ENCODE peak calls at places on chromosome 3, in four cellular contexts. One of them, this sample, is unnamed.
A peak's percentile ranks its signal among the peaks of the same experiment; 100 is the strongest.

GRCh38 chr3:185402561-185402960 is 39.6 kb downstream of the MAP3K13 start:
- DNase-seq in H1: no peak
- DNase-seq in NT2/D1: no peak
- DNase-seq in HepG2: no peak
- DNase-seq in this sample: no peak

GRCh38 chr3:126464093-126464492 is 11.6 kb downstream of the ZXDC start:
- DNase-seq in H1: no peak
- DNase-seq in NT2/D1: no peak
- DNase-seq in HepG2: no peak
- DNase-seq in this sample: no peak

GRCh38 chr3:168081856-168082255 is 13.9 kb downstream of the GOLIM4 start:
- DNase-seq in H1: no peak
- DNase-seq in NT2/D1: no peak
- DNase-seq in HepG2: no peak
- DNase-seq in this sample: no peak

GRCh38 chr3:160427832-160428424 is 21.7 kb downstream of the TRIM59 start:
- DNase-seq in H1: no peak
- DNase-seq in NT2/D1: no peak
- DNase-seq in HepG2: no peak
- DNase-seq in this sample: no peak

GRCh38 chr3:95971573-95971972 is 842.8 kb upstream of the EPHA6 start:
- DNase-seq in H1: no peak
- DNase-seq in NT2/D1: no peak
- DNase-seq in HepG2: no peak
- DNase-seq in this sample: no peak

GRCh38 chr3:25856902-25857518 is 67.1 kb downstream of the OXSM start:
- DNase-seq in H1: no peak
- DNase-seq in NT2/D1: no peak
- DNase-seq in HepG2: peak; percentile 23
- DNase-seq in this sample: no peak

GRCh38 chr3:98733778-98734281 is 29.3 kb upstream of the ST3GAL6 start:
- DNase-seq in H1: no peak
- DNase-seq in NT2/D1: no peak
- DNase-seq in HepG2: peak; percentile 71
- DNase-seq in this sample: peak; percentile 33

GRCh38 chr3:93855406-93855805 is 118.3 kb downstream of the PROS1 start:
- DNase-seq in H1: no peak
- DNase-seq in NT2/D1: no peak
- DNase-seq in HepG2: no peak
- DNase-seq in this sample: no peak

GRCh38 chr3:197674741-197675567 is 61.8 kb downstream of the RUBCN start:
- DNase-seq in H1: no peak
- DNase-seq in NT2/D1: no peak
- DNase-seq in HepG2: no peak
- DNase-seq in this sample: no peak

GRCh38 chr3:64229903-64230302 is 4.6 kb upstream of the PRICKLE2 start:
- DNase-seq in H1: no peak
- DNase-seq in NT2/D1: no peak
- DNase-seq in HepG2: no peak
- DNase-seq in this sample: no peak

GRCh38 chr3:146796078-146796477 is 190.9 kb upstream of the PLSCR5 start:
- DNase-seq in H1: no peak
- DNase-seq in NT2/D1: no peak
- DNase-seq in HepG2: no peak
- DNase-seq in this sample: no peak

GRCh38 chr3:50192689-50193141 is 1.3 kb downstream of the GNAT1 start:
- DNase-seq in H1: peak; percentile 77
- DNase-seq in NT2/D1: peak; percentile 75
- DNase-seq in HepG2: peak; percentile 54
- DNase-seq in this sample: peak; percentile 16

GRCh38 chr3:182740710-182741109 is 52.6 kb upstream of the ATP11B start:
- DNase-seq in H1: no peak
- DNase-seq in NT2/D1: no peak
- DNase-seq in HepG2: no peak
- DNase-seq in this sample: no peak

GRCh38 chr3:159859424-159859823 is 129.2 kb upstream of the IL12A start:
- DNase-seq in H1: no peak
- DNase-seq in NT2/D1: no peak
- DNase-seq in HepG2: no peak
- DNase-seq in this sample: no peak

GRCh38 chr3:180295811-180296210 is 259.1 kb upstream of the PEX5L start:
- DNase-seq in H1: no peak
- DNase-seq in NT2/D1: no peak
- DNase-seq in HepG2: no peak
- DNase-seq in this sample: no peak

GRCh38 chr3:80018375-80018774 is 250.6 kb upstream of the ROBO1 start:
- DNase-seq in H1: no peak
- DNase-seq in NT2/D1: no peak
- DNase-seq in HepG2: no peak
- DNase-seq in this sample: no peak

GRCh38 chr3:123421353-123422174 is 27.3 kb downstream of the ADCY5 start:
- DNase-seq in H1: no peak
- DNase-seq in NT2/D1: no peak
- DNase-seq in HepG2: no peak
- DNase-seq in this sample: no peak

GRCh38 chr3:189508784-189509489 is 122.3 kb upstream of the TP63 start:
- DNase-seq in H1: no peak
- DNase-seq in NT2/D1: no peak
- DNase-seq in HepG2: no peak
- DNase-seq in this sample: no peak

GRCh38 chr3:176075046-176075445 is 1122.2 kb downstream of the TBL1XR1 start:
- DNase-seq in H1: no peak
- DNase-seq in NT2/D1: no peak
- DNase-seq in HepG2: no peak
- DNase-seq in this sample: no peak

GRCh38 chr3:67656614-67657013 is 2.2 kb upstream of the SUCLG2 start:
- DNase-seq in H1: no peak
- DNase-seq in NT2/D1: no peak
- DNase-seq in HepG2: no peak
- DNase-seq in this sample: no peak

GRCh38 chr3:9021610-9022009 is 58.3 kb upstream of the RAD18 start:
- DNase-seq in H1: no peak
- DNase-seq in NT2/D1: no peak
- DNase-seq in HepG2: no peak
- DNase-seq in this sample: no peak

GRCh38 chr3:52119056-52119455 is 35.2 kb downstream of the POC1A start:
- DNase-seq in H1: no peak
- DNase-seq in NT2/D1: no peak
- DNase-seq in HepG2: no peak
- DNase-seq in this sample: no peak

GRCh38 chr3:135622657-135623056 is 342.9 kb upstream of the PPP2R3A start:
- DNase-seq in H1: no peak
- DNase-seq in NT2/D1: no peak
- DNase-seq in HepG2: no peak
- DNase-seq in this sample: no peak

GRCh38 chr3:45881031-45882022 is 5.0 kb upstream of the CCR9 start:
- DNase-seq in H1: no peak
- DNase-seq in NT2/D1: no peak
- DNase-seq in HepG2: no peak
- DNase-seq in this sample: no peak

GRCh38 chr3:179037361-179037760 is 34.2 kb downstream of the ZMAT3 start:
- DNase-seq in H1: no peak
- DNase-seq in NT2/D1: no peak
- DNase-seq in HepG2: no peak
- DNase-seq in this sample: no peak

GRCh38 chr3:50364573-50365079 is 5.3 kb upstream of the TMEM115 start:
- DNase-seq in H1: no peak
- DNase-seq in NT2/D1: no peak
- DNase-seq in HepG2: no peak
- DNase-seq in this sample: no peak

GRCh38 chr3:174614046-174614445 is 245.1 kb upstream of the NAALADL2 start:
- DNase-seq in H1: no peak
- DNase-seq in NT2/D1: no peak
- DNase-seq in HepG2: no peak
- DNase-seq in this sample: no peak

GRCh38 chr3:122940628-122941086 is 86.9 kb downstream of the SEMA5B start:
- DNase-seq in H1: no peak
- DNase-seq in NT2/D1: no peak
- DNase-seq in HepG2: no peak
- DNase-seq in this sample: no peak

GRCh38 chr3:82416828-82417227 is 655.4 kb upstream of the GBE1 start:
- DNase-seq in H1: no peak
- DNase-seq in NT2/D1: no peak
- DNase-seq in HepG2: no peak
- DNase-seq in this sample: peak; percentile 4

GRCh38 chr3:72976182-72976825 is 20.3 kb upstream of the PPP4R2 start:
- DNase-seq in H1: no peak
- DNase-seq in NT2/D1: no peak
- DNase-seq in HepG2: no peak
- DNase-seq in this sample: no peak
- H3K9me3 ChIP-seq in H1: no peaks in the 10 kb centered on the region
- H3K9me3 ChIP-seq in NT2/D1: no peaks in the 10 kb centered on the region
- H3K9me3 ChIP-seq in HepG2: no peaks in the 10 kb centered on the region
- H3K9me3 ChIP-seq in this sample: no peaks in the 10 kb centered on the region

GRCh38 chr3:186476541-186476940 is 67.6 kb downstream of the CRYGS start:
- DNase-seq in H1: no peak
- DNase-seq in NT2/D1: no peak
- DNase-seq in HepG2: no peak
- DNase-seq in this sample: no peak

GRCh38 chr3:186477876-186478275 is 66.3 kb downstream of the CRYGS start:
- DNase-seq in H1: no peak
- DNase-seq in NT2/D1: no peak
- DNase-seq in HepG2: no peak
- DNase-seq in this sample: no peak

GRCh38 chr3:186476044-186476468 is 68.1 kb downstream of the CRYGS start:
- DNase-seq in H1: no peak
- DNase-seq in NT2/D1: no peak
- DNase-seq in HepG2: no peak
- DNase-seq in this sample: no peak

GRCh38 chr3:186473166-186473565 is 71.0 kb downstream of the CRYGS start:
- DNase-seq in H1: no peak
- DNase-seq in NT2/D1: no peak
- DNase-seq in HepG2: no peak
- DNase-seq in this sample: no peak

DNA sequence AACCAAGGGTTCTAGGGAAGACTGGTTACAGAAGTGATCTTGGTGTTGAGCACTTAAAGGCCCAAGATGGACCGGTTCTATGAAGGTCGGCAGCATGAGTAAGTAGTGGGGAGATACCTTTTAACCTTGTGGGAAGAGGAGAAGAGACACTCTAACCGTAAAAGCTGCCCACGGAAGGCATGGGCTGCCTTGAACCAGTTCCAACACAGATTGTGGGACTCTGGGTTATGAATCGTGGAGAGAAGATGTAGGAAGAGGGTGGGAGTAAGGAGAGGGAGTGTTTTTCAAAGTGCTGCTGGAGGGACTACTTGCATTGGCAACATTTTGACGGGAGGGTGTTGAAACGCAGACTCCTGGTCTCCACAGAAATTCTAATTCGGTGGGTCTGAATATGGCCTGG is 67.1 kb downstream of the CRYGS start:
- DNase-seq in H1: no peak
- DNase-seq in NT2/D1: no peak
- DNase-seq in HepG2: no peak
- DNase-seq in this sample: no peak
- TF ChIP-seq SUZ12 in H1: no peak
- TF ChIP-seq SUZ12 in NT2/D1: no peak
- TF ChIP-seq SUZ12 in HepG2: no peak
- TF ChIP-seq SUZ12 in this sample: no peak

GRCh38 chr3:72421786-72422185 is 426.5 kb downstream of the SHQ1 start:
- DNase-seq in H1: no peak
- DNase-seq in NT2/D1: no peak
- DNase-seq in HepG2: peak; percentile 5
- DNase-seq in this sample: no peak

GRCh38 chr3:72426618-72427397 is 421.4 kb downstream of the SHQ1 start:
- DNase-seq in H1: no peak
- DNase-seq in NT2/D1: no peak
- DNase-seq in HepG2: peak; percentile 34
- DNase-seq in this sample: no peak

GRCh38 chr3:72427575-72427974 is 420.7 kb downstream of the SHQ1 start:
- DNase-seq in H1: no peak
- DNase-seq in NT2/D1: no peak
- DNase-seq in HepG2: no peak
- DNase-seq in this sample: no peak

GRCh38 chr3:72418856-72419255 is 429.4 kb downstream of the SHQ1 start:
- DNase-seq in H1: no peak
- DNase-seq in NT2/D1: no peak
- DNase-seq in HepG2: no peak
- DNase-seq in this sample: no peak

GRCh38 chr3:72423643-72424042 is 424.6 kb downstream of the SHQ1 start:
- DNase-seq in H1: no peak
- DNase-seq in NT2/D1: no peak
- DNase-seq in HepG2: no peak
- DNase-seq in this sample: no peak
- H3K9me3 ChIP-seq in H1: no peaks in the 10 kb centered on the region
- H3K9me3 ChIP-seq in NT2/D1: peaks cover 13% of the 10 kb centered on the region
- H3K9me3 ChIP-seq in HepG2: no peaks in the 10 kb centered on the region
- H3K9me3 ChIP-seq in this sample: peaks cover 3% of the 10 kb centered on the region

GRCh38 chr3:171417813-171418212 is 42.4 kb downstream of the TNIK start:
- DNase-seq in H1: no peak
- DNase-seq in NT2/D1: no peak
- DNase-seq in HepG2: peak; percentile 2
- DNase-seq in this sample: no peak
- TF ChIP-seq SUZ12 in H1: no peak
- TF ChIP-seq SUZ12 in NT2/D1: no peak
- TF ChIP-seq SUZ12 in HepG2: no peak
- TF ChIP-seq SUZ12 in this sample: no peak

GRCh38 chr3:128929364-128929763 is 49.9 kb downstream of the ACAD9 start:
- DNase-seq in H1: no peak
- DNase-seq in NT2/D1: no peak
- DNase-seq in HepG2: no peak
- DNase-seq in this sample: no peak

GRCh38 chr3:128919988-128920387 is 40.6 kb downstream of the ACAD9 start:
- DNase-seq in H1: no peak
- DNase-seq in NT2/D1: no peak
- DNase-seq in HepG2: no peak
- DNase-seq in this sample: no peak

GRCh38 chr3:128922804-128923459 is 43.5 kb downstream of the ACAD9 start:
- DNase-seq in H1: no peak
- DNase-seq in NT2/D1: no peak
- DNase-seq in HepG2: no peak
- DNase-seq in this sample: no peak

GRCh38 chr3:128923607-128924385 is 44.4 kb downstream of the ACAD9 start:
- DNase-seq in H1: no peak
- DNase-seq in NT2/D1: no peak
- DNase-seq in HepG2: no peak
- DNase-seq in this sample: no peak
- H3K9me3 ChIP-seq in H1: peaks cover 63% of the 10 kb centered on the region
- H3K9me3 ChIP-seq in NT2/D1: peaks cover 72% of the 10 kb centered on the region
- H3K9me3 ChIP-seq in HepG2: no peaks in the 10 kb centered on the region
- H3K9me3 ChIP-seq in this sample: peaks cover 4% of the 10 kb centered on the region

DNA sequence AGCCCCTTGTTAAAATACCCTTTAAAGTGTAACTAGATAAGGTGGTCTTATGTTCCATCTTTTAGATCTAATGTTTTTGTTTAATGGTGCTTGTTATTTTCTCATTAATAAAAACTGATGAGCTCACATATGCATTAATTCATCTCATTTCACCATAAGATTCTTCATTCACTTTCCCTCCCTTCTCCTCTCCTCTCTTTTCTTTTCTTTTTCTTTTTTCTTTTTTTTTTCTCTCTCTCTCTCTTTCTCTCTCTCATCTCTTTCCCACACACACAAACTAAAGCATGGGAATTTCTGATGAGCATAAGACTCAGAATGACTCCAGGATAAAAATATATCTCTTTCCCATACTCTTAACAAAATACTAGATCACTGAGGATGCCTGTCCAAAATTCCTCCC is 49.6 kb downstream of the MECOM start:
- DNase-seq in H1: no peak
- DNase-seq in NT2/D1: no peak
- DNase-seq in HepG2: no peak
- DNase-seq in this sample: no peak
- TF ChIP-seq SUZ12 in H1: no peak
- TF ChIP-seq SUZ12 in NT2/D1: no peak
- TF ChIP-seq SUZ12 in HepG2: no peak
- TF ChIP-seq SUZ12 in this sample: no peak

This sample was measured in GM12878.